ENCODE peak calls at places on chromosomes 2 and 18, in ten cellular contexts. N, G, J, V, F, P, S, B, E and D are unnamed samples. For H3K4me1, the result is how much of the 10 kb centered on the place peaks cover.

GRCh38 chr2:177328056-177328455 is 63.5 kb upstream of the NFE2L2 start:
- DNase-seq in N (no peak), G (no peak), J (no peak), V (no peak), F (no peak), P (no peak), S (no peak), B (no peak), E (no peak), D (no peak)

GRCh38 chr18:38493991-38494559 is 928.5 kb upstream of the CELF4 start:
- DNase-seq in N (no peak), G (no peak), J (no peak), V (no peak), F (no peak), P (no peak), S (no peak), B (no peak), E (no peak), D (no peak)

GRCh38 chr2:125160947-125161346 is 1135.9 kb downstream of the CNTNAP5 start:
- DNase-seq in N (no peak), G (no peak), J (no peak), V (no peak), F (no peak), P (no peak), S (no peak), B (no peak), E (no peak), D (no peak)

GRCh38 chr2:162661618-162662017 is 176.9 kb downstream of the KCNH7 start:
- DNase-seq in N (no peak), G (no peak), J (no peak), V (no peak), F (no peak), P (no peak), S (no peak), B (no peak), E (no peak), D (no peak)

GRCh38 chr2:226483745-226484619 is 315.6 kb downstream of the IRS1 start:
- DNase-seq in N (no peak), G (no peak), J (no peak), V (peak), F (peak), P (no peak), S (no peak), B (no peak), E (no peak), D (no peak)

GRCh38 chr2:166031054-166031453 is 77.5 kb upstream of the TTC21B start:
- DNase-seq in N (no peak), G (no peak), J (no peak), V (no peak), F (no peak), P (no peak), S (no peak), B (no peak), E (no peak), D (no peak)

GRCh38 chr2:224077773-224078507 is 38.9 kb upstream of the SERPINE2 start:
- DNase-seq in N (no peak), G (no peak), J (no peak), V (no peak), F (no peak), P (no peak), S (no peak), B (no peak), E (no peak), D (no peak)

GRCh38 chr2:84223191-84223590 is 235.9 kb downstream of the SUCLG1 start:
- DNase-seq in N (no peak), G (no peak), J (no peak), V (no peak), F (no peak), P (no peak), S (no peak), B (no peak), E (no peak), D (no peak)

GRCh38 chr18:48948112-48949050 is 2.4 kb downstream of the SMAD7 start:
- DNase-seq in N (peak), G (peak), J (peak), V (no peak), F (peak), P (peak), S (no peak), B (no peak), E (no peak), D (no peak)

DNA sequence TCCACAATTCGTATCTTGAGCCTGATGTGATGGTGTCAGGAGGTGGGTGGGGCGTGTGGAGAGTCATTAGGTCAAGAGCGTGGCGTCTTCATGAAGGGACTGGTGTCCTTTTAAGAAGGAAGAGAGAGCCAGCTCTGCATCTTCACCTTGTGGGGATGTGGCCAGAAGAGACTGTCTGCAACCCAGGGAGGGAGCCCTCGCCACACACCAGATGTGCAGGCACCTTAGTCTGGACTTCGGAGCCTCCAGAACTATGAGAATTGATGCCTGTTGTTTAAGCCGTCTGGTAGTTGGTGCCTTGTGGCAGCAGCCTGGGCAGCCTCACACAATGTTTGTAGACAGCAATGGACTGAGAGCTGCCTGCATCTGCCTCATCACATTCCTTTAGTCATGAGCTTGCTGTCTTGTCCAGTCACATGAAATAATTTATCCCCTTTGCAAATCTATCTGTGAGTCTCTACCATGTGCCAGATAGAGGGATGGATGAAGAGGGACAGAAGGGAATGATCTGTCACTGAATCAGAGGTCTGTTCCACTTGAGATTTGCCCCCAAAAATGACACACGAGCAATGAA is 61.0 kb downstream of the MYT1L start:
- DNase-seq in N (no peak), G (no peak), J (no peak), V (no peak), F (no peak), P (no peak), S (no peak), B (no peak), E (peak), D (no peak)
- TF ChIP-seq EP300 in N (no peak), G (no peak), J (no peak), V (no peak), F (no peak), P (no peak), S (no peak), B (no peak), E (no peak), D (no peak)

DNA sequence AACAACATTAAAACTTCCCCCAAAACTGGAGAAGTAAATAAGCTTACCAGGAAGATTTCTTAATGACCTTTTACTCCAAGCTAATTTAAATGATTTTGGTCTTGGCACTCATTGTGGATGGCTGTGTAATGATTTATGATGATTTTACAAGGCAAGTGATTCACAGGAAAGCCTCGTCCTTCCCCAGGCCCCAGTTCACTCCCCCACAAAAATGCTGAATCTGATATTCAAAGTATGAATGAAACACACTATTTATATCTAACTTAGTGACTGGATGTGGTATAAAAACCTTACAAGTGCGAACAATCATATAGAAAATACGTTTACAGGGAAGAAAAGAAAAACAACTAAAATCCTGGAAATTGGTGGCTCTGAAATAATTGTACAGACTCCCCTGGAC is 49.8 kb downstream of the ZNF516 start:
- DNase-seq in N (no peak), G (no peak), J (no peak), V (no peak), F (no peak), P (no peak), S (no peak), B (no peak), E (no peak), D (no peak)
- H3K4me1 ChIP-seq in N (half or more), G (under half), J (under half), V (under half), F (under half), P (under half), S (under half), B (half or more), E (under half), D (half or more)

GRCh38 chr18:7566587-7567486 is at the start of gene PTPRM:
- DNase-seq in N (peak), G (peak), J (peak), V (peak), F (peak), P (peak), S (peak), B (peak), E (peak), D (peak)
- TF ChIP-seq POLR2A in N (no peak), G (no peak), J (no peak), V (peak), F (peak), P (peak), S (no peak), B (no peak), E (peak), D (peak)

DNA sequence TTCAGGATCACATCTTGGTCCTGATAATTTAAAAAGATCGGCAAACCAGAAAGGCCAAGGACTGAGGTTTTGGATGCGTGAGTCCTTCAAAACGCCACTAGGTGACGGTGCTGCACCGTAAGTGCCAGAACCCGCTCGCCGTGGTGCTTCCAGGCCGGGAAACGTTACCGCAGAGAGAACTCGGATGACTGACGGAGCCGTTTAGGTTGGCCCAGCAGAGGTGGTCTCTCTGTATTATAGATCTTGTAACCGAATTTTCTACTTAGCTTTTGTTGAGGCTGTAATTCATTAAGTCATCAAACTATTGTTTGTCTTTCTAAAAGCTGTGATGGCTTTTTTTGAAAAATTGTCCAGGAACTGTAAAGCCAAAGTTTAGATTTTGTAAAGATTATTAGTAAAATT is 39.8 kb upstream of the ADCYAP1 start:
- DNase-seq in N (peak), G (peak), J (peak), V (peak), F (peak), P (peak), S (peak), B (peak), E (no peak), D (peak)
- TF ChIP-seq EP300 in N (no peak), G (no peak), J (no peak), V (no peak), F (no peak), P (no peak), S (no peak), B (no peak), E (no peak), D (no peak)

DNA sequence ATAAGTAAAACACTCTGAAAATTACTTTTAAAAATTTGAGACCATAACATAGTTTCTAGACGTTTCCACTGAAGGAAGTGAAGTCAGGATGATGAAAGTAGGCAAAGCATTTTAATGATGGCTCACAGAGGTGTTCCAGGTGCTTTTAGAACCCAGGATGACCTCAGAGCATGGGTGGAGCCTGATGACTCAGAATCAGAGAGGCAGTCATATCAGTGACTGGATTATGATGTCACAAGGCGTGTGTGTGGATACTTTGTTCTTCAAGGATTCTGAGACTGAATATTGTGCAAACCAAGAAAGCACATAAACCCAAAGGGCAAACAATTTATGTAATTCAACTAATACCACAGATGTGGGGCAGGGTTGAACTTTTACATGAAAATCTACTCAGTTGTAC is 208.0 kb upstream of the FBXO11 start:
- DNase-seq in N (peak), G (no peak), J (peak), V (peak), F (peak), P (no peak), S (no peak), B (no peak), E (no peak), D (no peak)
- H3K4me1 ChIP-seq in N (under half), G (under half), J (under half), V (under half), F (half or more), P (under half), S (under half), B (under half), E (under half), D (under half)

GRCh38 chr2:86038291-86039081 is 67.2 kb downstream of the POLR1A start:
- DNase-seq in N (peak), G (peak), J (peak), V (no peak), F (no peak), P (peak), S (no peak), B (peak), E (no peak), D (peak)
- TF ChIP-seq POLR2A in N (no peak), G (no peak), J (no peak), V (no peak), F (no peak), P (no peak), S (no peak), B (no peak), E (no peak), D (no peak)

GRCh38 chr18:2961828-2962227 is 51.1 kb downstream of the LPIN2 start:
- DNase-seq in N (no peak), G (no peak), J (no peak), V (no peak), F (no peak), P (no peak), S (no peak), B (no peak), E (no peak), D (no peak)
- TF ChIP-seq EP300 in N (no peak), G (no peak), J (no peak), V (no peak), F (no peak), P (no peak), S (no peak), B (no peak), E (no peak), D (no peak)

GRCh38 chr2:144324446-144325045 is 195.4 kb downstream of the ZEB2 start:
- DNase-seq in N (no peak), G (no peak), J (no peak), V (no peak), F (no peak), P (no peak), S (no peak), B (no peak), E (no peak), D (no peak)
- H3K4me1 ChIP-seq in N (under half), G (under half), J (under half), V (under half), F (under half), P (under half), S (under half), B (under half), E (under half), D (under half)

GRCh38 chr2:11678306-11678960 is 8.4 kb upstream of the NTSR2 start:
- DNase-seq in N (no peak), G (peak), J (peak), V (no peak), F (no peak), P (peak), S (no peak), B (no peak), E (no peak), D (no peak)
- TF ChIP-seq POLR2A in N (no peak), G (no peak), J (no peak), V (no peak), F (no peak), P (no peak), S (no peak), B (no peak), E (no peak), D (no peak)